ENCODE peak calls at places on chromosomes 12 and 14, in four cellular contexts. One of them, this sample, is unnamed. For H3K4me1, the result is how much of the 10 kb centered on the place peaks cover.

GRCh38 chr14:86781111-86781510 is 1211.9 kb downstream of the GALC start:
- DNase-seq in Peyer's patch: no peak
- DNase-seq in ovary: no peak
- DNase-seq in A549: no peak
- DNase-seq in this sample: no peak

GRCh38 chr12:68675098-68675842 is 11.5 kb upstream of the NUP107 start:
- DNase-seq in Peyer's patch: peak
- DNase-seq in ovary: no peak
- DNase-seq in A549: no peak
- DNase-seq in this sample: no peak

GRCh38 chr12:7374423-7375144 is 69.4 kb downstream of the CD163L1 start:
- DNase-seq in Peyer's patch: peak
- DNase-seq in ovary: no peak
- DNase-seq in A549: peak
- DNase-seq in this sample: peak

GRCh38 chr12:716506-716905 is 35.9 kb upstream of the WNK1 start:
- DNase-seq in Peyer's patch: no peak
- DNase-seq in ovary: no peak
- DNase-seq in A549: no peak
- DNase-seq in this sample: no peak

GRCh38 chr12:77406131-77406905 is 340.9 kb upstream of the E2F7 start:
- DNase-seq in Peyer's patch: no peak
- DNase-seq in ovary: no peak
- DNase-seq in A549: no peak
- DNase-seq in this sample: no peak

GRCh38 chr14:68771631-68772030 is 21.2 kb downstream of the ZFP36L1 start:
- DNase-seq in Peyer's patch: peak
- DNase-seq in ovary: no peak
- DNase-seq in A549: no peak
- DNase-seq in this sample: no peak

GRCh38 chr12:25759752-25760151 is 198.7 kb upstream of the RASSF8 start:
- DNase-seq in Peyer's patch: no peak
- DNase-seq in ovary: no peak
- DNase-seq in A549: no peak
- DNase-seq in this sample: no peak

GRCh38 chr14:50750323-50750722 is 80.6 kb downstream of the NIN start:
- DNase-seq in Peyer's patch: no peak
- DNase-seq in ovary: no peak
- DNase-seq in A549: no peak
- DNase-seq in this sample: no peak

GRCh38 chr12:97022831-97023230 is 115.8 kb downstream of the NEDD1 start:
- DNase-seq in Peyer's patch: no peak
- DNase-seq in ovary: no peak
- DNase-seq in A549: no peak
- DNase-seq in this sample: no peak

GRCh38 chr14:92456215-92457017 is 57.2 kb upstream of the RIN3 start:
- DNase-seq in Peyer's patch: peak
- DNase-seq in ovary: no peak
- DNase-seq in A549: peak
- DNase-seq in this sample: peak

GRCh38 chr12:30978639-30979038 is 52.1 kb downstream of the TSPAN11 start:
- DNase-seq in Peyer's patch: no peak
- DNase-seq in ovary: no peak
- DNase-seq in A549: no peak
- DNase-seq in this sample: no peak

GRCh38 chr12:106757623-106758348 is 16.7 kb upstream of the RIC8B start:
- DNase-seq in Peyer's patch: no peak
- DNase-seq in ovary: no peak
- DNase-seq in A549: no peak
- DNase-seq in this sample: no peak

GRCh38 chr14:102187044-102187443 is 47.3 kb downstream of the WDR20 start:
- DNase-seq in Peyer's patch: no peak
- DNase-seq in ovary: no peak
- DNase-seq in A549: peak
- DNase-seq in this sample: no peak

GRCh38 chr12:24487606-24488005 is 461.3 kb downstream of the BCAT1 start:
- DNase-seq in Peyer's patch: no peak
- DNase-seq in ovary: no peak
- DNase-seq in A549: no peak
- DNase-seq in this sample: no peak

GRCh38 chr12:49104822-49105221 is 5.8 kb downstream of the LMBR1L start:
- DNase-seq in Peyer's patch: no peak
- DNase-seq in ovary: no peak
- DNase-seq in A549: no peak
- DNase-seq in this sample: no peak

GRCh38 chr14:70257526-70257925 is 68.8 kb upstream of the SLC8A3 start:
- DNase-seq in Peyer's patch: peak
- DNase-seq in ovary: no peak
- DNase-seq in A549: no peak
- DNase-seq in this sample: no peak

GRCh38 chr12:71627438-71628002 is 36.1 kb downstream of the ZFC3H1 start:
- DNase-seq in Peyer's patch: no peak
- DNase-seq in ovary: no peak
- DNase-seq in A549: no peak
- DNase-seq in this sample: no peak

GRCh38 chr14:34075095-34075744 is 124.3 kb upstream of the EGLN3 start:
- DNase-seq in Peyer's patch: no peak
- DNase-seq in ovary: no peak
- DNase-seq in A549: no peak
- DNase-seq in this sample: no peak

GRCh38 chr12:66144796-66145754 is 14.5 kb upstream of the LLPH start:
- DNase-seq in Peyer's patch: peak
- DNase-seq in ovary: peak
- DNase-seq in A549: peak
- DNase-seq in this sample: peak

GRCh38 chr12:125533434-125534029 is 468.3 kb downstream of the AACS start:
- DNase-seq in Peyer's patch: no peak
- DNase-seq in ovary: no peak
- DNase-seq in A549: peak
- DNase-seq in this sample: peak

GRCh38 chr14:56118611-56119181 is 485 bp downstream of the PELI2 start:
- DNase-seq in Peyer's patch: peak
- DNase-seq in ovary: peak
- DNase-seq in A549: no peak
- DNase-seq in this sample: no peak

GRCh38 chr14:35390577-35391387 is 13.8 kb downstream of the NFKBIA start:
- DNase-seq in Peyer's patch: no peak
- DNase-seq in ovary: no peak
- DNase-seq in A549: no peak
- DNase-seq in this sample: no peak

GRCh38 chr12:57212701-57213067 is 3.9 kb upstream of the NXPH4 start:
- DNase-seq in Peyer's patch: no peak
- DNase-seq in ovary: peak
- DNase-seq in A549: no peak
- DNase-seq in this sample: no peak

GRCh38 chr12:25014961-25015360 is 66.1 kb upstream of the BCAT1 start:
- DNase-seq in Peyer's patch: no peak
- DNase-seq in ovary: no peak
- DNase-seq in A549: no peak
- DNase-seq in this sample: no peak

GRCh38 chr12:92042791-92043531 is 102.7 kb downstream of the BTG1 start:
- DNase-seq in Peyer's patch: no peak
- DNase-seq in ovary: no peak
- DNase-seq in A549: no peak
- DNase-seq in this sample: no peak

GRCh38 chr12:92044435-92044834 is 101.2 kb downstream of the BTG1 start:
- DNase-seq in Peyer's patch: no peak
- DNase-seq in ovary: no peak
- DNase-seq in A549: no peak
- DNase-seq in this sample: no peak

GRCh38 chr12:92038476-92038875 is 107.2 kb downstream of the BTG1 start:
- DNase-seq in Peyer's patch: no peak
- DNase-seq in ovary: no peak
- DNase-seq in A549: no peak
- DNase-seq in this sample: no peak

GRCh38 chr12:92039048-92039447 is 106.6 kb downstream of the BTG1 start:
- DNase-seq in Peyer's patch: no peak
- DNase-seq in ovary: no peak
- DNase-seq in A549: no peak
- DNase-seq in this sample: no peak

DNA sequence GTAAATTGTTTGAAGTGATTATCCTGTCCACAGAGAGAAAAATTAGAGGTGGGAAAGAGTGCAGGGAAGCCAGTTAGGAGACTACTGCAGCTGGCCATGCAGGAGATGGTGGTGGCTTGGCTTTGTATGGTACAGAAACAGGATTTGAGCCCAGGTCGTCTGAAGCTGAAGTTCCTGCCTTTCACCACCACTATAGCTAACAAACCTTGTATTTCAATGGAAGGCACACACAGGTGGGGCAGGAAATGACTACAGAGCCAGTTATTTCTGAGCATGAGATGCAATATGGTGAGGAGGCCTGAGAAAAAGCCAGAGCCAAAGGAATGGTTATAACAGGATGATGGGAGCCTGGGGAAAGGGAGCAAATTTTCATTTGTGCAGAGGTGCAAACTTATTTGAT is 103.9 kb downstream of the BTG1 start:
- DNase-seq in Peyer's patch: no peak
- DNase-seq in ovary: no peak
- DNase-seq in A549: no peak
- DNase-seq in this sample: no peak
- H3K4me1 ChIP-seq in Peyer's patch: under half
- H3K4me1 ChIP-seq in ovary: under half
- H3K4me1 ChIP-seq in A549: under half
- H3K4me1 ChIP-seq in this sample: under half

GRCh38 chr12:53975019-53975815 is 463 bp upstream of the HOTAIR start:
- DNase-seq in Peyer's patch: no peak
- DNase-seq in ovary: no peak
- DNase-seq in A549: no peak
- DNase-seq in this sample: no peak
- H3K4me3 ChIP-seq in Peyer's patch: peak
- H3K4me3 ChIP-seq in ovary: peak
- H3K4me3 ChIP-seq in A549: peak
- H3K4me3 ChIP-seq in this sample: no peak

GRCh38 chr14:104688505-104688754 is 988 bp upstream of the INF2 start:
- DNase-seq in Peyer's patch: no peak
- DNase-seq in ovary: no peak
- DNase-seq in A549: no peak
- DNase-seq in this sample: no peak
- H3K4me1 ChIP-seq in Peyer's patch: under half
- H3K4me1 ChIP-seq in ovary: under half
- H3K4me1 ChIP-seq in A549: half or more
- H3K4me1 ChIP-seq in this sample: under half

DNA sequence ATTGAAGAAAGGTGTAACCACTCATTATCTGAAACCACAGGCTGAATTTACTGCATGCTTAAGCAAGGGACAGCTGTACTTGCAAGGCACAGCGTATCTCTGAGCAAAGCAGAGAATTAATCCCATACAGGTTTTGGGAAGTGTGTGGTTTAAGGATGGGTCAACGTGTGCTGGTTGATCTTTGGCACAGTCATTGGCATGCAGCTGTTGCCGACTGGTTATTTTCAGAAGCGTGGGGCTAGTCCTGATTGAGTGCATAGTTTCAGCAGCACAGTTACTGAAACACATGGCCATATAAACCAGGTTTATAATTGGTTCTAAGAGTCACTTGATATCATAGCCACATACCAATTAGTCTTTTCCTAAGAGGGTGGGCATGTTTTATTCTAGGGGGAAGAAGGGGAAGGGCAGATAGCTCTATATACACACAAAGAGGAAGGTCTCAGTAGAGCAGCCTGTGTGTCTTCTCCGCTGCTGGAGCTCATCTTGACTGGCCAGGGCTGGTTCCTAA is 10.9 kb upstream of the RPS6KL1 start:
- DNase-seq in Peyer's patch: no peak
- DNase-seq in ovary: no peak
- DNase-seq in A549: no peak
- DNase-seq in this sample: no peak
- H3K4me3 ChIP-seq in Peyer's patch: no peak
- H3K4me3 ChIP-seq in ovary: no peak
- H3K4me3 ChIP-seq in A549: no peak
- H3K4me3 ChIP-seq in this sample: no peak

GRCh38 chr12:2385529-2385928 is 332.7 kb downstream of the CACNA1C start:
- DNase-seq in Peyer's patch: no peak
- DNase-seq in ovary: no peak
- DNase-seq in A549: no peak
- DNase-seq in this sample: no peak

GRCh38 chr12:2382391-2383155 is 329.8 kb downstream of the CACNA1C start:
- DNase-seq in Peyer's patch: no peak
- DNase-seq in ovary: no peak
- DNase-seq in A549: no peak
- DNase-seq in this sample: no peak

GRCh38 chr12:2383276-2384028 is 330.7 kb downstream of the CACNA1C start:
- DNase-seq in Peyer's patch: no peak
- DNase-seq in ovary: no peak
- DNase-seq in A549: no peak
- DNase-seq in this sample: no peak

GRCh38 chr12:2384533-2385328 is 331.9 kb downstream of the CACNA1C start:
- DNase-seq in Peyer's patch: no peak
- DNase-seq in ovary: no peak
- DNase-seq in A549: no peak
- DNase-seq in this sample: no peak

GRCh38 chr12:2384029-2384386 is 331.2 kb downstream of the CACNA1C start:
- DNase-seq in Peyer's patch: no peak
- DNase-seq in ovary: no peak
- DNase-seq in A549: no peak
- DNase-seq in this sample: no peak
- H3K4me1 ChIP-seq in Peyer's patch: under half
- H3K4me1 ChIP-seq in ovary: under half
- H3K4me1 ChIP-seq in A549: under half
- H3K4me1 ChIP-seq in this sample: under half

GRCh38 chr12:76078748-76079147 is 5.7 kb downstream of the NAP1L1 start:
- DNase-seq in Peyer's patch: no peak
- DNase-seq in ovary: no peak
- DNase-seq in A549: no peak
- DNase-seq in this sample: no peak
- H3K4me3 ChIP-seq in Peyer's patch: no peak
- H3K4me3 ChIP-seq in ovary: no peak
- H3K4me3 ChIP-seq in A549: no peak
- H3K4me3 ChIP-seq in this sample: no peak

This sample was measured in NT2/D1.